ENCODE peak calls at places on chromosomes 12 and 14, in four cellular contexts. A, B, Y and W are unnamed samples.

GRCh38 chr12:79692860-79693605 is 2.3 kb upstream of the PAWR start:
- DNase-seq in A (no peak), B (no peak), Y (no peak), W (no peak)

GRCh38 chr14:72515779-72516770 is 377.8 kb downstream of the DPF3 start:
- DNase-seq in A (no peak), B (no peak), Y (no peak), W (no peak)

GRCh38 chr12:132066345-132066685 is 77.8 kb downstream of the DDX51 start:
- DNase-seq in A (no peak), B (peak), Y (no peak), W (no peak)

GRCh38 chr12:56574210-56574609 is 52.6 kb downstream of the RBMS2 start:
- DNase-seq in A (no peak), B (no peak), Y (no peak), W (no peak)

GRCh38 chr14:21098892-21099595 is 589 bp upstream of the ZNF219 start:
- DNase-seq in A (no peak), B (no peak), Y (peak), W (no peak)

GRCh38 chr14:99420711-99421110 is 59.9 kb downstream of the SETD3 start:
- DNase-seq in A (no peak), B (no peak), Y (no peak), W (no peak)

GRCh38 chr14:89600950-89601826 is 184.2 kb upstream of the FOXN3 start:
- DNase-seq in A (no peak), B (no peak), Y (no peak), W (no peak)

GRCh38 chr12:16828891-16829290 is 222.9 kb upstream of the LMO3 start:
- DNase-seq in A (no peak), B (no peak), Y (no peak), W (no peak)

GRCh38 chr12:49811136-49811535 is 17.1 kb downstream of the NCKAP5L start:
- DNase-seq in A (no peak), B (no peak), Y (no peak), W (no peak)

GRCh38 chr12:107490000-107490399 is 195.6 kb upstream of the PWP1 start:
- DNase-seq in A (no peak), B (peak), Y (no peak), W (no peak)

GRCh38 chr12:45076417-45077031 is 25.6 kb upstream of the DBX2 start:
- DNase-seq in A (no peak), B (no peak), Y (no peak), W (peak)

GRCh38 chr12:121748571-121749265 is 36.2 kb downstream of the TMEM120B start:
- DNase-seq in A (peak), B (no peak), Y (no peak), W (peak)

GRCh38 chr14:37668646-37669045 is 73.2 kb downstream of the TTC6 start:
- DNase-seq in A (no peak), B (no peak), Y (no peak), W (no peak)

GRCh38 chr12:49652921-49653520 is 29.7 kb downstream of the PRPF40B start:
- DNase-seq in A (no peak), B (no peak), Y (no peak), W (no peak)

GRCh38 chr14:101962503-101962874 is 1.9 kb upstream of the DYNC1H1 start:
- DNase-seq in A (peak), B (no peak), Y (peak), W (no peak)

GRCh38 chr14:61565836-61566536 is 129.3 kb upstream of the HIF1A start:
- DNase-seq in A (no peak), B (no peak), Y (no peak), W (no peak)

GRCh38 chr14:101474563-101475467 is 86.5 kb upstream of the DIO3 start:
- DNase-seq in A (no peak), B (no peak), Y (no peak), W (no peak)

GRCh38 chr12:90652280-90652679 is 302.7 kb downstream of the CCER1 start:
- DNase-seq in A (no peak), B (no peak), Y (no peak), W (no peak)

GRCh38 chr12:144650-145284 is 69.2 kb downstream of the SLC6A12 start:
- DNase-seq in A (no peak), B (no peak), Y (no peak), W (no peak)

GRCh38 chr12:89470741-89471504 is 53.7 kb downstream of the GALNT4 start:
- DNase-seq in A (peak), B (no peak), Y (peak), W (no peak)

GRCh38 chr12:2248901-2249381 is 196.2 kb downstream of the CACNA1C start:
- DNase-seq in A (no peak), B (peak), Y (peak), W (no peak)

GRCh38 chr14:50342211-50343080 is 30.3 kb downstream of the DMAC2L start:
- DNase-seq in A (peak), B (no peak), Y (peak), W (no peak)

GRCh38 chr14:89427426-89428162 is 10.6 kb upstream of the FOXN3 start:
- DNase-seq in A (no peak), B (no peak), Y (no peak), W (no peak)

GRCh38 chr14:80233489-80233888 is 22.2 kb upstream of the DIO2 start:
- DNase-seq in A (no peak), B (no peak), Y (no peak), W (no peak)

GRCh38 chr12:87953257-87953860 is 75.8 kb downstream of the C12orf50 start:
- DNase-seq in A (peak), B (no peak), Y (peak), W (no peak)

GRCh38 chr14:105891221-105891602 is 364.8 kb downstream of the TMEM121 start:
- DNase-seq in A (no peak), B (no peak), Y (no peak), W (no peak)

GRCh38 chr12:19404232-19404880 is 34.9 kb upstream of the AEBP2 start:
- DNase-seq in A (no peak), B (no peak), Y (no peak), W (no peak)

GRCh38 chr14:50977863-50978520 is 33.7 kb upstream of the PYGL start:
- DNase-seq in A (no peak), B (peak), Y (no peak), W (no peak)

GRCh38 chr14:20682435-20683124 is 1.8 kb upstream of the RNASE4 start:
- DNase-seq in A (peak), B (no peak), Y (peak), W (peak)

GRCh38 chr14:104680806-104681688 is 8.4 kb upstream of the INF2 start:
- DNase-seq in A (peak), B (no peak), Y (no peak), W (no peak)

GRCh38 chr12:3453947-3454675 is 36.9 kb upstream of the PRMT8 start:
- DNase-seq in A (no peak), B (no peak), Y (no peak), W (no peak)

GRCh38 chr12:15662303-15662980 is 126.7 kb downstream of the EPS8 start:
- DNase-seq in A (no peak), B (no peak), Y (no peak), W (no peak)

GRCh38 chr14:48125654-48126053 is 450.2 kb upstream of the MDGA2 start:
- DNase-seq in A (no peak), B (no peak), Y (no peak), W (no peak)
- TF ChIP-seq TCF12 in A (no peak), B (no peak), Y (no peak), W (no peak)

DNA sequence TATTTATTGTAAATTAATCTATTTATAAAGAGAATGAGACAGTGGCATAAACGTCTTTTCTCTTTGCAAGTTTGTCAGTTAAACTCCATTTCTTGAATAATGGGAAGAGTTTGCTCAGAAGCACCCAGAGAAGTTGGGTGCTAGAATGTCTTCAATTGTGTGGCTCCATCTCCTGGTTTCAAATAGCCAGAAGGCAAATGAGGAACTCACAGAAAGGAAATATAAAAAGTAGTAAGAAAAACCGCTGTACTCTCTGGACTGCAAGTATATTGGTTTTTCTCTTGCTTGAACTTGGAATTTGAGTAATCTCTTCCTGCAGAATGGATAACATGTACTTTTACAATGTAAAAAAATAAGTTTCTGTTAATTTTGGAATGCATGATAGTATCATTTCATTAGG is 217.5 kb downstream of the DPY19L2 start:
- DNase-seq in A (no peak), B (no peak), Y (no peak), W (no peak)
- TF ChIP-seq TCF12 in A (no peak), B (no peak), Y (no peak), W (no peak)

DNA sequence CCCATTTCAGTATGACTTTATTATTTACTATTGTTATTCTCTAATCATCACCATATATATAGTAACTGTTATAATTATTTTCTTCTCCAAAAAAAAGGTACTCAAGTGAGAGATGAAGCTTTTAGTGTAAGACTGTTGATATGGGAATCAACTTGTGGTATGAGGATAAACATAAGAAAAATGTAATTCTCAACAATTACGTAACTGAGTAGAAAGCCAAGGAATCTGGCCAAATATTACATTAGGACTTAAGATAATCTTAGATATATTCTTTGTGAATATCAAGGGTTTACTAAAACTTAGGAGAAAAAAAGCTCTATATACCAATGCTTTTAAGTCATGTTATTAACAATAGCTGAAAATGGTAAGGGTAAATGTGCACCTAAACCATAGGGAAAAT is 13.3 kb downstream of the SENP1 start:
- DNase-seq in A (no peak), B (no peak), Y (no peak), W (no peak)
- TF ChIP-seq TCF12 in A (no peak), B (no peak), Y (no peak), W (no peak)

DNA sequence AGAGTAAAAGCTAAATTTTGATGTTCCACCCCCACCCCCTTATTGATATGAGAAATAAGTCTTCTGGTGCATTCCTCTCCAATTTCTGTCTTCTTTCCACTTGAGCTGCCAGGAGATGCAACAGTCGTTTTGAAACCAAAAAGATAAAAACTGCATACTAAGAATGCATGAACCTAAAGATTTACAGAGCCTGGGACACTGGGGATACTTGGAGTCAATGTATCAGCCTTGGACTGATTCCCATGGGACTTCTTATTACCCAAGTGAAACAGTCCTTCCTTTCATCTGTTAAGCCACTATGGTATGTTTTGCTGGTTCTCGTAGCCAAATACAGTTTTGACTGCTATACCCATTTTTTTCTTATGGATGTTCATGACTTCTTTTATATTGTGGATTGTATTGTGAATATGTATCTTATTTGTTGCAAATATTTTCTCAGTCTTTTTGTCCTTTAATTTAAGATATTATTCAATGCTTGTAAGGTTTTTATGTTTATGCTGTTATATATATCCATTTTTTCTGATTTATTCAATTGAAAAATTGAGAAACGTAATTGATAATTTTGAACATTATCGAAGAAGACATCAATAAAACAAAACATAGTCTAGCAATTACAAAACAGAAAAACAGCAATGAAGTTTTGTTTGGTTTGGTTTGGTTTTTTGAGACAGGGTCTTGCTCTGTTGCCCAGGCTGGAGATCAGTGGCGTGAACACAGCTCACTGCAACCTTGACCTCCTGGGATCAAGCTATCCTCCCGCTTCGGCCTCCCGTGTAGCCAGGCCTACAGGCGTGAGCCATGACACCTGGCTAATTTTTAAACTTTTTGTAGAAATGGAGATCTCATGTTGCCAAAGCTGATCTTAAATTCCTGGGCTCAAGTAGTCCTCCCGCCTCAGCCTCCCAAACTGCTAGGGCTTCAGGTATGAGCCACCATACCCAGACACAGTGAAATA is 85.4 kb upstream of the ETV6 start:
- DNase-seq in A (no peak), B (no peak), Y (no peak), W (no peak)
- TF ChIP-seq TCF12 in A (no peak), B (no peak), Y (no peak), W (no peak)